ENCODE peak calls at places on chromosomes 13 and 19, in seven cellular contexts. One of them, this sample, is unnamed.

GRCh38 chr13:67168384-67168783 is 61.8 kb downstream of the PCDH9 start:
- DNase-seq in stomach: no peak
- DNase-seq in pancreas: no peak
- DNase-seq in small intestine: no peak
- DNase-seq in CD8-positive, alpha-beta T cell: no peak
- DNase-seq in AG04450: no peak
- DNase-seq in mesendoderm: no peak
- DNase-seq in this sample: no peak

GRCh38 chr19:18291590-18292459 is 10.4 kb upstream of the JUND start:
- DNase-seq in CD8-positive, alpha-beta T cell: peak; percentile 86
- DNase-seq in stomach: peak; percentile 82
- DNase-seq in small intestine: peak; percentile 86
- DNase-seq in pancreas: peak; percentile 74
- DNase-seq in mesendoderm: peak; percentile 94
- DNase-seq in AG04450: no peak
- DNase-seq in this sample: no peak

GRCh38 chr19:13091400-13092161 is 11.1 kb downstream of the LYL1 start:
- DNase-seq in pancreas: no peak
- DNase-seq in small intestine: no peak
- DNase-seq in mesendoderm: peak; percentile 72
- DNase-seq in stomach: no peak
- DNase-seq in CD8-positive, alpha-beta T cell: no peak
- DNase-seq in AG04450: no peak
- DNase-seq in this sample: peak; percentile 81

GRCh38 chr19:29216021-29216420 is 3.1 kb upstream of the UQCRFS1 start:
- DNase-seq in pancreas: no peak
- DNase-seq in mesendoderm: peak; percentile 66
- DNase-seq in small intestine: no peak
- DNase-seq in stomach: no peak
- DNase-seq in CD8-positive, alpha-beta T cell: no peak
- DNase-seq in AG04450: no peak
- DNase-seq in this sample: no peak

GRCh38 chr13:107941345-107942029 is 273.8 kb downstream of the LIG4 start:
- DNase-seq in mesendoderm: peak; percentile 36
- DNase-seq in stomach: no peak
- DNase-seq in small intestine: no peak
- DNase-seq in CD8-positive, alpha-beta T cell: no peak
- DNase-seq in AG04450: no peak
- DNase-seq in pancreas: no peak
- DNase-seq in this sample: no peak

GRCh38 chr19:16036941-16037340 is 39.4 kb upstream of the TPM4 start:
- DNase-seq in stomach: no peak
- DNase-seq in pancreas: no peak
- DNase-seq in AG04450: no peak
- DNase-seq in CD8-positive, alpha-beta T cell: no peak
- DNase-seq in small intestine: no peak
- DNase-seq in mesendoderm: no peak
- DNase-seq in this sample: no peak

GRCh38 chr13:98475521-98475920 is 101.4 kb downstream of the STK24 start:
- DNase-seq in mesendoderm: peak; percentile 82
- DNase-seq in AG04450: no peak
- DNase-seq in pancreas: no peak
- DNase-seq in CD8-positive, alpha-beta T cell: no peak
- DNase-seq in stomach: no peak
- DNase-seq in small intestine: no peak
- DNase-seq in this sample: no peak

GRCh38 chr19:36409841-36410240 is 8.6 kb downstream of the ZFP82 start:
- DNase-seq in small intestine: no peak
- DNase-seq in stomach: no peak
- DNase-seq in pancreas: no peak
- DNase-seq in mesendoderm: no peak
- DNase-seq in AG04450: no peak
- DNase-seq in CD8-positive, alpha-beta T cell: no peak
- DNase-seq in this sample: no peak

GRCh38 chr13:110306960-110307696 is at the start of the genes COL4A1 and COL4A2:
- DNase-seq in pancreas: peak; percentile 27
- DNase-seq in stomach: no peak
- DNase-seq in small intestine: no peak
- DNase-seq in CD8-positive, alpha-beta T cell: no peak
- DNase-seq in AG04450: no peak
- DNase-seq in mesendoderm: peak; percentile 79
- DNase-seq in this sample: no peak

GRCh38 chr13:73879346-73880020 is 254.7 kb downstream of the KLF12 start:
- DNase-seq in CD8-positive, alpha-beta T cell: no peak
- DNase-seq in mesendoderm: no peak
- DNase-seq in AG04450: no peak
- DNase-seq in small intestine: no peak
- DNase-seq in pancreas: no peak
- DNase-seq in stomach: no peak
- DNase-seq in this sample: no peak

GRCh38 chr13:44160549-44161278 is 212.9 kb upstream of the SERP2 start:
- DNase-seq in small intestine: no peak
- DNase-seq in CD8-positive, alpha-beta T cell: no peak
- DNase-seq in pancreas: no peak
- DNase-seq in mesendoderm: no peak
- DNase-seq in stomach: no peak
- DNase-seq in AG04450: no peak
- DNase-seq in this sample: no peak

GRCh38 chr19:44684892-44685847 is 13.8 kb upstream of the CEACAM16 start:
- DNase-seq in stomach: peak; percentile 42
- DNase-seq in AG04450: peak; percentile 54
- DNase-seq in mesendoderm: peak; percentile 91
- DNase-seq in CD8-positive, alpha-beta T cell: no peak
- DNase-seq in pancreas: no peak
- DNase-seq in small intestine: peak; percentile 62
- DNase-seq in this sample: peak; percentile 70

GRCh38 chr19:28351761-28352160 is 861.2 kb downstream of the UQCRFS1 start:
- DNase-seq in stomach: no peak
- DNase-seq in AG04450: no peak
- DNase-seq in mesendoderm: no peak
- DNase-seq in small intestine: no peak
- DNase-seq in pancreas: no peak
- DNase-seq in CD8-positive, alpha-beta T cell: no peak
- DNase-seq in this sample: peak; percentile 26

GRCh38 chr19:6058411-6059201 is 51.7 kb downstream of the RFX2 start:
- DNase-seq in mesendoderm: no peak
- DNase-seq in AG04450: no peak
- DNase-seq in CD8-positive, alpha-beta T cell: no peak
- DNase-seq in small intestine: no peak
- DNase-seq in stomach: no peak
- DNase-seq in pancreas: no peak
- DNase-seq in this sample: no peak

GRCh38 chr13:24043590-24044350 is 116.8 kb upstream of the SPATA13 start:
- DNase-seq in CD8-positive, alpha-beta T cell: no peak
- DNase-seq in small intestine: no peak
- DNase-seq in stomach: no peak
- DNase-seq in mesendoderm: no peak
- DNase-seq in AG04450: no peak
- DNase-seq in pancreas: no peak
- DNase-seq in this sample: no peak

GRCh38 chr13:97555034-97555433 is 121.1 kb downstream of the RAP2A start:
- DNase-seq in mesendoderm: no peak
- DNase-seq in stomach: no peak
- DNase-seq in small intestine: no peak
- DNase-seq in CD8-positive, alpha-beta T cell: no peak
- DNase-seq in AG04450: no peak
- DNase-seq in pancreas: no peak
- DNase-seq in this sample: no peak

GRCh38 chr13:23432589-23432988 is 913 bp downstream of the SACS start:
- DNase-seq in mesendoderm: no peak
- DNase-seq in stomach: no peak
- DNase-seq in pancreas: no peak
- DNase-seq in CD8-positive, alpha-beta T cell: no peak
- DNase-seq in small intestine: no peak
- DNase-seq in AG04450: no peak
- DNase-seq in this sample: no peak

GRCh38 chr19:48718711-48719231 is 754 bp downstream of the MAMSTR start:
- DNase-seq in mesendoderm: peak; percentile 39
- DNase-seq in AG04450: no peak
- DNase-seq in pancreas: no peak
- DNase-seq in stomach: no peak
- DNase-seq in small intestine: no peak
- DNase-seq in CD8-positive, alpha-beta T cell: no peak
- DNase-seq in this sample: no peak

GRCh38 chr19:48720613-48721296 is 1.2 kb upstream of the MAMSTR start:
- DNase-seq in AG04450: peak; percentile 98
- DNase-seq in mesendoderm: peak; percentile 100
- DNase-seq in small intestine: peak; percentile 100
- DNase-seq in CD8-positive, alpha-beta T cell: peak; percentile 95
- DNase-seq in stomach: peak; percentile 97
- DNase-seq in pancreas: peak; percentile 99
- DNase-seq in this sample: peak; percentile 98

GRCh38 chr19:48719263-48720171 is at the start of gene MAMSTR:
- DNase-seq in CD8-positive, alpha-beta T cell: no peak
- DNase-seq in small intestine: no peak
- DNase-seq in stomach: no peak
- DNase-seq in AG04450: no peak
- DNase-seq in pancreas: peak; percentile 49
- DNase-seq in mesendoderm: no peak
- DNase-seq in this sample: no peak

GRCh38 chr19:48722196-48722708 is 2.7 kb upstream of the MAMSTR start:
- DNase-seq in AG04450: no peak
- DNase-seq in stomach: no peak
- DNase-seq in CD8-positive, alpha-beta T cell: no peak
- DNase-seq in mesendoderm: no peak
- DNase-seq in pancreas: no peak
- DNase-seq in small intestine: no peak
- DNase-seq in this sample: no peak

GRCh38 chr19:48720251-48720612 is 707 bp upstream of the MAMSTR start:
- DNase-seq in pancreas: no peak
- DNase-seq in stomach: no peak
- DNase-seq in small intestine: no peak
- DNase-seq in CD8-positive, alpha-beta T cell: no peak
- DNase-seq in AG04450: no peak
- DNase-seq in mesendoderm: no peak
- DNase-seq in this sample: no peak
- H3K4me3 ChIP-seq in pancreas: no peak overlapping the region
- H3K4me3 ChIP-seq in stomach: peak overlapping the region; percentile 48
- H3K4me3 ChIP-seq in small intestine: no peak overlapping the region
- H3K4me3 ChIP-seq in CD8-positive, alpha-beta T cell: no peak overlapping the region
- H3K4me3 ChIP-seq in AG04450: peak overlapping the region; percentile 44
- H3K4me3 ChIP-seq in mesendoderm: no peak overlapping the region
- H3K4me3 ChIP-seq in this sample: peak overlapping the region; percentile 66

GRCh38 chr19:40225440-40226305 is 816 bp downstream of the CCNP start:
- DNase-seq in stomach: no peak
- DNase-seq in small intestine: no peak
- DNase-seq in CD8-positive, alpha-beta T cell: no peak
- DNase-seq in pancreas: no peak
- DNase-seq in mesendoderm: no peak
- DNase-seq in AG04450: no peak
- DNase-seq in this sample: peak; percentile 12
- H3K4me3 ChIP-seq in stomach: peak overlapping the region; percentile 41
- H3K4me3 ChIP-seq in small intestine: no peak overlapping the region
- H3K4me3 ChIP-seq in CD8-positive, alpha-beta T cell: no peak overlapping the region
- H3K4me3 ChIP-seq in pancreas: no peak overlapping the region
- H3K4me3 ChIP-seq in mesendoderm: no peak overlapping the region
- H3K4me3 ChIP-seq in AG04450: peak overlapping the region; percentile 45
- H3K4me3 ChIP-seq in this sample: peak overlapping the region; percentile 35

DNA sequence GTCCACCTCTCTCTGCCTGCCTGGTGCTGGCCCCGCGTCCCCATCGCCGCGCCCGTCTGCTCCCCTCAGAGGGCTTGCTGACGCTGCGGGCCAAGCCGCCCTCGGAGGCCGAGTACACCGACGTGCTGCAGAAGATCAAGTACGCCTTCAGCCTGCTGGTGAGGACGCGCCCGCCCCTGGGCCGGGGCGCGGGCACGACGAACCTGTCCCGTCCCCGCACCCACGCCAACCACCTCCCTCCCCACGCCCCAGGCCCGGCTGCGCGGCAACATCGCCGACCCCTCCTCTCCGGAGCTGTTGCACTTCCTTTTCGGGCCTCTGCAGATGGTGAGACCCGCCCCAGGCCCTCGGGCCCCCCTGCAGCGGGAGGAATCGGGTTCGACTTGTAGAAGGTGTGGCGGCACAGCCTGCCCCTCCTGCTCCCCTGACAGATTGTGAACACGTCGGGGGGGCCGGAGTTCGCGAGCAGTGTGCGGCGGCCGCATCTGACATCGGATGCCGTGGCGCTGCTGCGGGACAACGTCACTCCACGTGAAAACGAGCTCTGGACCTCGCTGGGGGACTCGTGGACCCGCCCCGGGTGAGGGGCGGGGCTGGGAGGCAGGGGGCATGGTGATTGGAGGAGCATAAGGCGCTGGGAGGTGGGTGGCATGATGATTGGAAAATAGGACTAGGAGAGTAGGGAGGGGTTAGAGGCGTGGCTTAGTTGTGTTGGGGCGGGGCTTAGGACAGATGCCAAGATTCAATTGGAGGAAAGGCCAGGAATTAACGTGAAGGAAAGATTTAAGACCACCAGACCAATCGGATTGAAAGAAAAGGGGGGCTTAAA is 6.6 kb downstream of the EPS8L1 start:
- DNase-seq in AG04450: no peak
- DNase-seq in small intestine: peak; percentile 31
- DNase-seq in mesendoderm: peak; percentile 74
- DNase-seq in CD8-positive, alpha-beta T cell: peak; percentile 51
- DNase-seq in pancreas: no peak
- DNase-seq in stomach: no peak
- DNase-seq in this sample: no peak
- H3K4me3 ChIP-seq in AG04450: no peak overlapping the region
- H3K4me3 ChIP-seq in small intestine: peak overlapping the region; percentile 16
- H3K4me3 ChIP-seq in mesendoderm: no peak overlapping the region
- H3K4me3 ChIP-seq in CD8-positive, alpha-beta T cell: peak overlapping the region; percentile 83
- H3K4me3 ChIP-seq in pancreas: no peak overlapping the region
- H3K4me3 ChIP-seq in stomach: peak overlapping the region; percentile 52
- H3K4me3 ChIP-seq in this sample: peak overlapping the region; percentile 60

GRCh38 chr19:23071087-23071511 is 45.7 kb upstream of the ZNF730 start:
- DNase-seq in small intestine: no peak
- DNase-seq in AG04450: no peak
- DNase-seq in pancreas: no peak
- DNase-seq in mesendoderm: no peak
- DNase-seq in CD8-positive, alpha-beta T cell: no peak
- DNase-seq in stomach: no peak
- DNase-seq in this sample: no peak
- H3K4me3 ChIP-seq in small intestine: no peak overlapping the region
- H3K4me3 ChIP-seq in AG04450: peak overlapping the region; percentile 49
- H3K4me3 ChIP-seq in pancreas: no peak overlapping the region
- H3K4me3 ChIP-seq in mesendoderm: no peak overlapping the region
- H3K4me3 ChIP-seq in CD8-positive, alpha-beta T cell: no peak overlapping the region
- H3K4me3 ChIP-seq in stomach: peak overlapping the region; percentile 46
- H3K4me3 ChIP-seq in this sample: peak overlapping the region; percentile 49

This sample was measured in skeletal muscle cell.